ENCODE peak calls at places on chromosome 18, in four cellular contexts. P, A, F and S are unnamed samples.

GRCh38 chr18:48952287-48953095 is 1.7 kb upstream of the SMAD7 start:
- DNase-seq in A (peak), P (peak), F (peak), S (peak)

GRCh38 chr18:25456284-25456683 is 104.3 kb upstream of the ZNF521 start:
- DNase-seq in P (no peak), A (no peak), F (no peak), S (no peak)

GRCh38 chr18:9968081-9968848 is 54.4 kb downstream of the VAPA start:
- DNase-seq in F (no peak), P (no peak), A (no peak), S (no peak)

GRCh38 chr18:59846814-59847490 is 52.8 kb upstream of the PMAIP1 start:
- DNase-seq in A (no peak), F (peak), P (peak), S (peak)

GRCh38 chr18:62329676-62330454 is 4.8 kb downstream of the TNFRSF11A start:
- DNase-seq in A (no peak), F (peak), P (peak), S (no peak)

GRCh38 chr18:40841063-40841462 is 1114.0 kb upstream of the PIK3C3 start:
- DNase-seq in F (no peak), A (no peak), P (no peak), S (no peak)

GRCh38 chr18:62862451-62862850 is 147.1 kb downstream of the PHLPP1 start:
- DNase-seq in F (no peak), A (no peak), P (peak), S (no peak)

GRCh38 chr18:36424741-36425142 is 127.2 kb downstream of the FHOD3 start:
- DNase-seq in P (no peak), A (no peak), F (no peak), S (no peak)

GRCh38 chr18:56516769-56517168 is 121.6 kb downstream of the TXNL1 start:
- DNase-seq in A (no peak), P (no peak), F (no peak), S (no peak)

GRCh38 chr18:67514901-67515540 is 1.5 kb downstream of the DSEL start:
- DNase-seq in A (no peak), F (no peak), P (peak), S (no peak)

GRCh38 chr18:38450876-38451275 is 885.3 kb upstream of the CELF4 start:
- DNase-seq in A (no peak), F (no peak), P (no peak), S (no peak)

GRCh38 chr18:67875936-67876335 is 359.4 kb upstream of the DSEL start:
- DNase-seq in A (no peak), P (no peak), F (no peak), S (no peak)

GRCh38 chr18:44149706-44150105 is 531.0 kb upstream of the SETBP1 start:
- DNase-seq in A (no peak), F (no peak), P (peak), S (no peak)

GRCh38 chr18:2104620-2105462 is 466.5 kb downstream of the METTL4 start:
- DNase-seq in P (peak), A (no peak), F (peak), S (peak)

GRCh38 chr18:57353940-57354461 is 1.6 kb downstream of the ST8SIA3 start:
- DNase-seq in F (no peak), A (peak), P (peak), S (peak)

GRCh38 chr18:50107468-50107867 is 87.5 kb downstream of the MYO5B start:
- DNase-seq in P (no peak), F (no peak), A (no peak), S (no peak)

GRCh38 chr18:50114448-50114847 is 80.5 kb downstream of the MYO5B start:
- DNase-seq in P (no peak), A (no peak), F (no peak), S (no peak)

GRCh38 chr18:50113726-50114125 is 81.2 kb downstream of the MYO5B start:
- DNase-seq in F (no peak), A (no peak), P (no peak), S (no peak)

GRCh38 chr18:50115095-50115494 is 79.9 kb downstream of the MYO5B start:
- DNase-seq in P (peak), F (no peak), A (no peak), S (no peak)

GRCh38 chr18:50111398-50111797 is 83.5 kb downstream of the MYO5B start:
- DNase-seq in P (no peak), F (no peak), A (no peak), S (peak)
- TF ChIP-seq CTCF in P (no peak), F (no peak), A (no peak), S (peak)

DNA sequence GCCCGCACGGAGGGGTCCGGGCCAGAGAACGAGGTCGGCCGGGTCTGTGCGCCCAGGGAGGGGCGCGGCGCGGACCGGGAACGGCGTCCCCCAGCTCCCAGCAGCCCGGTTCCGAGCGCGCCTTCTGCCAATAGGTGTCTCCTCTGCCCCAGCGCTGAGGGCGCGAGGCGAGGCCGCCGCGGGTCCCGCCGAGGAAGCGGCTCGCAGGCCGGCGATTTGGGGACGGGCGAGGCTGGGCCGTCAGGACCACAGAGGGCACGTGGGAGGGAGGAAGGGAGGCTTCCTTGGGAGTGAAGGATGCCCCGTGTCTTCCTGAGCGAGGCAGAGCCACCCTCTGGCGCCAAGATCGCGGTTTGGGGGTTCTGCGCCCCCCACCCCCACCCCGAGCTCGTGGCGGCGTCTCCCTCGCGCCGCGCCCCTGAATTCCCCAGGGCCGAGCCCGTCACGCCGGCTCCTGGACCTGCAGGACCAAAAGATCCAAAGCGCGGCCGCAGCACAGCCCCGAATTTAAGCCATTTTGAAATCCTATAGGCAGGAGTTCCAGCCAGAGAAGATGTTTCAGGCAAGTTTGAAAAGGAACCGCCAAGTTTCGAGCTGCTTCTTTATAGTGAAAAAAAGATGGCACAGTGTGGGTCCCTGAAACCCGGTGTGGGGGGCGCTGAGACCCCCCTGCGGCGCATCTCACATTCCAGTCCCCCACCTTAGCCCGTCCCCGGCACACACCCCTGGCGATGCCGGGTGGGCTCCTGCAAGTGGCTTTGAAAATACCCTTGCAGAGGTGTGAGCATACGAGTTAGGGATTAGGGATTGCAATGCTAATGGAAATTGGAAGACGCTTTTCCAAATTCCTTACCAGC is 929 bp downstream of the NFATC1 start:
- DNase-seq in A (no peak), F (no peak), P (peak), S (peak)
- TF ChIP-seq CTCF in A (no peak), F (no peak), P (no peak), S (peak)

DNA sequence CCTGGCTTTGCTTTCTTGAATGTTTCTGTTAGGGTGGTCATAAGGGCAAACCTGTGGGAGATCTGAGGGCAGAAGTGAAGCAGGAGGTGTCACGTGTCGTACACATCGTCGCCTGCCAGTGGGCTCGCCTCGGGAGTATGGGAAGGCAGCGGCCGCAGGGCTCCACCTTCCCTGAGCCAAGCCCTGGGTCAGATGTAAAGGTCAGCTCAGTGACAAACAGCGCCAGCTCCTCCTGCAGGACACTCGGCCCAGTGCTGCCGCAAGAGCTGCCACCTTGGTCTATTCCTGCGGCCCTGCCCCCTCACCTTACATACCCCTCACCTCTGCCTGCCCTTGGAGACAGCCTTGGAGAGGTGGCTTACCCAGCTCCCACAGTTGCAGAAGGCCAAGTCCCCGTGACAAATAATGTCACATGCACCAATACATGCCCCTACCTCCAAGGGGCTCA is 64.2 kb downstream of the PSMG2 start:
- DNase-seq in A (no peak), F (no peak), P (no peak), S (no peak)
- TF ChIP-seq CTCF in A (no peak), F (no peak), P (peak), S (no peak)

DNA sequence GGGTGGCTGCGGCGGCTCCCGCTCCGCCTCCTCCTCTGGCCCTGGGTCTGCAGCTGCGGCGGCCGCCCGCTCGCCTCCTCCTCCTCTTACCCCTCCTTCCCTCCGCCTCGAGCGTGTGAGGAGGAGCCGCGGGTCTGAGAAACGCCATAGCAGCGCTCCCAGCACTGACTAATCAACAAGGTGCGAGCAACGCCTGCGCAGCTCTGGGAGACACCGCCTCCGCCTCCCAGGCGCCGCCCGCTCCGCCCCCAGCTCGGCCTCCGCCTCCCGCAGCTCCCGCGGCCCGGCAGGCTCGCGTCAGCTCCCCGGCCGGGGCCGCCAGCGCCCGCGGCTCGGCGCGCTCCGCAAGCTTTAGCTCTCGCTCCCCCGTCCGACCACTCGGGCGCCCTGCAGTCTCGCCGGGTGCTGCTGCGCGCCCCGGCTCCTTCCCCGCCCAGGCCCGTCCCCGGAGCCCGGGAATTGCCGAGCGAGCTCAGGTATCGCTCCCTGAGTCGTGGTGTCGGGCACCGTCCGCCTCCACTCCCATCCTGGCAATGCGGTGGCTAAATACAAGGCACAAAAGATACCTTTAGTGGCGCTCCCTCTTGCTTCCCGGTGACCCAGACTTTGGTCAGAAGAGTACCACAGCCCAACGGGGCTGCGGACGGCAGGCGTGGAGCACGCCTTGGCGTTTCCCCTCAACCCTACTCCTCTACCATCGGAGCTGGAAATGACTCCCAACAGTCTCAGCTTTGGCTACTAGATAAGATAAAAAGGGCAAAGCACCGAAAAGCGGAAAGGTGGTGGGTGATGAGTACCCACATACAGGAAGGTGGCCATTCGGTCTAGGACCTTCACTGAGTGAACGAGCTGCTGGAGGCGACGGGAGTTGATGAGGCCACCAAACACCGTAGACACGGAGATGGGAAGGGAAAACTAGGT is at the start of gene GAREM1:
- DNase-seq in P (peak), F (peak), A (peak), S (peak)
- TF ChIP-seq CTCF in P (peak), F (peak), A (peak), S (peak)

DNA sequence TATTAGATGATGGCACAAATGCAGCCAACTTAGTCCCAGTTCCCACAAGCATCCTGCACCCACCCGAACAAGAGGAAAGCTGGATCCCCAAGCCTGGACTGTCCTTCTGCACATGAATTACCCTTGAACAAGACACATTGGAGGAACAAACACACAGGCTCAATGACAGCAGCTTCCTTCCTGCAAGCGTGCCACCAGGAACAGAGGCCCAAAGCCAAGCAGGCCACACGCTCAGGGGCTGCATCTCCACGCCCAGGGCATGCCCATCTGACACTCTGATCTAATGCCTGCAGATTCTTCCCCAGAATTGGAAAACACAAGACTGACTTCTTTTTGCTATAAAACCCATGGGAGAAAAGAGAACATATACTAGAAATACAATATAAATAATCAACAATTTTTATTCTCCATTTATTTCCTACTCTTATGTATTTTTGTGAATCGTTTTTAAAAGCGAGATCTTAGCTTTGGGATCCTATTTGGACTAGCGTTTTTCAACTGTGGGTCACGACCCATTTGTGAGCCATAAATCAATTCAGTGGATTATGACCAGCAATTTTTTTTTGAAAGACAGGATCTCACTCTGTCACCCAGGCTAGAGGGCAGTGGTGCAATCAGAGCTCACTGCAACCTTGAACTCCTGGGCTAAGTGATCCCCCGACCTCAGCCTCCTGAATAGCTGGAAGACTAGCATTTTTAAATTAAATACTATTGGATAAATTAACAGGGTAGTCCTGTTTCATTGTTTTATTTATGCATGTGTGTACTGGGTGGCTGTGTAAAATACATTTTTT is 34.4 kb downstream of the PSTPIP2 start:
- DNase-seq in F (no peak), A (no peak), P (no peak), S (no peak)
- TF ChIP-seq CTCF in F (no peak), A (no peak), P (no peak), S (no peak)

DNA sequence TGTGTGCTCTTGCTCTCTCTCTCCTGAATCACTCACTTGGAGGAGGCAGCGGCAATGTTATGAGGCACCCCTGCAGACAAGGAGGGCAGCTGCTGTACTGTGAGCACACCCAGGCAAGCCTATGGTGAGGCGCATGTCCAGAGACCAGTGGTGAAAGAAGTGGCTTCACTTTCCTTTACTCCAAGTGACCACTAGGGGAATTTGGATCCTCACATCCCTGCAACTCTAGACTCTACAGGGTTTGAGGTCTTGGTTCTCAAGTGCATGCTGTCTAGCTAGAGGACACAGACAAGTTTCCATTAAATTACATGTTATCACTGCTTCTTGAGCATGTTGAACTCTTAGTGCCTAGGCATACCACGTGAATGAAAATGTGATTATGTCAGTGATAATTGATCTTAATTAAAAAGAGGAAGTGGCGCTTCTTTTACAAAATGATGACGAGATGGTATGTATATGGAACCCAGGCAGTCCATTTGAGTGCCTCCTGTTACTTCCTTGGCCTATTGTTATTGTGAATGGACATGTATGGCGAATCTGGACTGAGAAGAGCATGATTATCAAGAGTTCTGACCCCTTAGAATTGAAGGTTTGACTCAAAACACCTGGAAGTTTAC is 181.0 kb upstream of the CDH2 start:
- DNase-seq in P (peak), F (no peak), A (no peak), S (no peak)
- TF ChIP-seq CTCF in P (peak), F (peak), A (peak), S (no peak)